ENCODE peak calls at places on chromosome 3, in four cellular contexts. C is neuronal stem cell, R is mesenchymal stem cell, V is H1. Q is an unnamed sample.

GRCh38 chr3:115660646-115661442 is 37.5 kb downstream of the GAP43 start:
- DNase-seq in V (no peak), R (no peak), C (no peak), Q (no peak)

GRCh38 chr3:104846270-104846669 is 520.4 kb upstream of the ALCAM start:
- DNase-seq in V (no peak), C (no peak), R (no peak), Q (no peak)

GRCh38 chr3:3800076-3800448 is 831 bp downstream of the LRRN1 start:
- DNase-seq in C (peak; percentile 27), R (no peak), V (no peak), Q (no peak)

GRCh38 chr3:62678841-62679240 is 196.4 kb downstream of the CADPS start:
- DNase-seq in R (no peak), C (no peak), V (no peak), Q (no peak)

GRCh38 chr3:167861649-167862048 is 126.1 kb downstream of the SERPINI1 start:
- DNase-seq in R (peak; percentile 24), C (no peak), V (no peak), Q (peak; percentile 6)

GRCh38 chr3:127786358-127787070 is 35.8 kb downstream of the MGLL start:
- DNase-seq in R (no peak), V (no peak), C (no peak), Q (no peak)

GRCh38 chr3:119240101-119240581 is 537 bp downstream of the B4GALT4 start:
- DNase-seq in V (no peak), C (peak; percentile 69), R (peak; percentile 46), Q (peak; percentile 13)

GRCh38 chr3:21435871-21436270 is 315.1 kb downstream of the ZNF385D start:
- DNase-seq in C (no peak), V (no peak), R (no peak), Q (no peak)

GRCh38 chr3:94146455-94146854 is 83.6 kb downstream of the NSUN3 start:
- DNase-seq in V (no peak), R (no peak), C (no peak), Q (peak; percentile 23)

GRCh38 chr3:153633407-153633806 is 471.4 kb downstream of the RAP2B start:
- DNase-seq in C (no peak), V (no peak), R (no peak), Q (no peak)

GRCh38 chr3:171974986-171975837 is 64.2 kb upstream of the FNDC3B start:
- DNase-seq in C (no peak), R (peak; percentile 86), V (no peak), Q (peak; percentile 67)

GRCh38 chr3:127452321-127452821 is 138.2 kb downstream of the TPRA1 start:
- DNase-seq in V (no peak), R (no peak), C (no peak), Q (peak; percentile 37)

GRCh38 chr3:52432631-52433030 is 12.3 kb downstream of the SEMA3G start:
- DNase-seq in C (no peak), V (no peak), R (no peak), Q (no peak)

GRCh38 chr3:182284793-182285192 is 508.5 kb upstream of the ATP11B start:
- DNase-seq in V (peak; percentile 50), C (no peak), R (no peak), Q (no peak)

GRCh38 chr3:132242095-132242494 is 75.1 kb upstream of the ACP3 start:
- DNase-seq in C (no peak), V (no peak), R (no peak), Q (no peak)

GRCh38 chr3:114400369-114400768 is 106.5 kb downstream of the TIGIT start:
- DNase-seq in V (no peak), C (no peak), R (no peak), Q (no peak)

GRCh38 chr3:102024270-102024904 is 175.1 kb downstream of the NFKBIZ start:
- DNase-seq in R (no peak), C (no peak), V (no peak), Q (no peak)

GRCh38 chr3:15556512-15556911 is 35.0 kb upstream of the COLQ start:
- DNase-seq in V (no peak), C (no peak), R (no peak), Q (no peak)

GRCh38 chr3:151918253-151919029 is 45.0 kb downstream of the SUCNR1 start:
- DNase-seq in C (no peak), R (peak; percentile 71), V (no peak), Q (peak; percentile 73)

GRCh38 chr3:10941972-10942371 is 50.6 kb upstream of the SLC6A1 start:
- DNase-seq in V (peak; percentile 86), C (no peak), R (no peak), Q (peak; percentile 14)

GRCh38 chr3:67415504-67415903 is 238.9 kb downstream of the SUCLG2 start:
- DNase-seq in C (no peak), V (no peak), R (no peak), Q (no peak)

GRCh38 chr3:129626744-129627349 is 20.4 kb upstream of the PLXND1 start:
- DNase-seq in V (peak; percentile 87), R (peak; percentile 80), C (peak; percentile 76), Q (peak; percentile 91)

GRCh38 chr3:129890125-129890524 is 3.4 kb downstream of the TMCC1 start:
- DNase-seq in V (no peak), C (no peak), R (no peak), Q (no peak)

GRCh38 chr3:55405436-55405835 is 81.7 kb downstream of the WNT5A start:
- DNase-seq in R (no peak), V (peak; percentile 85), C (no peak), Q (peak; percentile 88)

GRCh38 chr3:119323401-119324107 is 29.4 kb downstream of the ARHGAP31 start:
- DNase-seq in R (no peak), V (peak; percentile 59), C (no peak), Q (peak; percentile 70)

GRCh38 chr3:108623504-108623903 is 34.0 kb downstream of the DZIP3 start:
- DNase-seq in R (no peak), C (no peak), V (no peak), Q (no peak)

GRCh38 chr3:127518456-127519081 is 72.0 kb downstream of the TPRA1 start:
- DNase-seq in V (no peak), R (no peak), C (no peak), Q (no peak)

GRCh38 chr3:151085889-151086483 is 522 bp downstream of the MED12L start:
- DNase-seq in C (peak; percentile 57), R (peak; percentile 31), V (no peak), Q (no peak)

GRCh38 chr3:10008588-10009344 is 17.5 kb upstream of the FANCD2 start:
- DNase-seq in V (peak; percentile 97), C (peak; percentile 73), R (peak; percentile 89), Q (peak; percentile 87)

GRCh38 chr3:70805044-70805732 is 492.8 kb upstream of the MDFIC2 start:
- DNase-seq in V (no peak), C (no peak), R (peak; percentile 46), Q (peak; percentile 21)
- H3K4me3 ChIP-seq in V (no peak overlapping the region), C (no peak overlapping the region), R (peak overlapping the region; percentile 73), Q (no peak overlapping the region)

GRCh38 chr3:194296832-194297666 is 54.1 kb downstream of the CPN2 start:
- DNase-seq in C (peak; percentile 95), R (peak; percentile 54), V (peak; percentile 88), Q (no peak)
- H2BK12ac ChIP-seq in C (no peak overlapping the region), R (peak overlapping the region; percentile 93), V (peak overlapping the region; percentile 97), Q (peak overlapping the region; percentile 97)

DNA sequence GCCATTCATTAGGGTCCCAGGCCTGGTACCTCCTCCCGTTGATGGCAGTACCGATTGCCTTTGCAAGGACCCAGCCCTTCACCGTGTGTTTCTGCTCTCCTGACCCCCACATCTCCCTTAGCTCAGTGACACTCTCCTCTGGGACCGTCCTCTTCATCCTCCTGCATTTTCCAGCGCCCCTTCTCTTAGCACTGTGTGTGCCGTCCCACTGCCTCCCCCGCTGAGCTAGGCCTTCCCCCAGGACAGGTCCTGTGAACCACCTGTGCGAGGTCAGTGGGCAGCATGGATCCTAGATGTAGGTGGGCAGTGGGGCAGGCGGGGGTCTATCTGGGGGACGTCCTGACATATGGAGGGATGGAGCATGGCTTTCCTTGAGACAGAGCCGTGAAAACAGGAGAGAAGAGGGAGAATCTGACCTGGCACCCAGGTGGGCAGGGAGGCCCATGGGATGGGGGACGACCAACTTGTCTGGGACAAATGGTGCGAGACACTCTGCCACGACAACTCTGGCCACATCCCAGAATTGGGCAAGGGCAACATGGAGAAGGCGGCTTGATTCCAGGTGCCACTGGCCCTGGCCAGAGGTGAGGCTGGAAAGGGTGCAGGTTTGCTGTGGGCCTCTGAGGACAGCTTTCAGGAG is 87.7 kb upstream of the ALDH1L1 start:
- DNase-seq in C (no peak), V (no peak), R (no peak), Q (no peak)
- H3K4me3 ChIP-seq in C (peak overlapping the region; percentile 64), V (peak overlapping the region; percentile 50), R (peak overlapping the region; percentile 71), Q (no peak overlapping the region)

GRCh38 chr3:180911876-180912303 is 580 bp upstream of the FXR1 start:
- DNase-seq in C (no peak), R (no peak), V (no peak), Q (no peak)

GRCh38 chr3:180913582-180914404 is 1.3 kb downstream of the FXR1 start:
- DNase-seq in C (no peak), R (peak; percentile 45), V (no peak), Q (peak; percentile 0)

GRCh38 chr3:180909369-180910127 is 2.9 kb upstream of the FXR1 start:
- DNase-seq in R (no peak), V (no peak), C (no peak), Q (no peak)

GRCh38 chr3:180910823-180911222 is 1.6 kb upstream of the FXR1 start:
- DNase-seq in R (no peak), C (no peak), V (no peak), Q (no peak)

GRCh38 chr3:180912304-180913226 is at the start of gene FXR1:
- DNase-seq in C (peak; percentile 84), R (peak; percentile 88), V (peak; percentile 94), Q (peak; percentile 90)
- H2BK12ac ChIP-seq in C (no peak within 1 kb of the TSS), R (no peak within 1 kb of the TSS), V (peak within 1 kb of the TSS; percentile 85), Q (no peak within 1 kb of the TSS)

GRCh38 chr3:143123353-143123974 is 3.9 kb downstream of the CHST2 start:
- DNase-seq in R (no peak), V (no peak), C (no peak), Q (no peak)
- H3K4me3 ChIP-seq in R (no peak overlapping the region), V (no peak overlapping the region), C (no peak overlapping the region), Q (no peak overlapping the region)

DNA sequence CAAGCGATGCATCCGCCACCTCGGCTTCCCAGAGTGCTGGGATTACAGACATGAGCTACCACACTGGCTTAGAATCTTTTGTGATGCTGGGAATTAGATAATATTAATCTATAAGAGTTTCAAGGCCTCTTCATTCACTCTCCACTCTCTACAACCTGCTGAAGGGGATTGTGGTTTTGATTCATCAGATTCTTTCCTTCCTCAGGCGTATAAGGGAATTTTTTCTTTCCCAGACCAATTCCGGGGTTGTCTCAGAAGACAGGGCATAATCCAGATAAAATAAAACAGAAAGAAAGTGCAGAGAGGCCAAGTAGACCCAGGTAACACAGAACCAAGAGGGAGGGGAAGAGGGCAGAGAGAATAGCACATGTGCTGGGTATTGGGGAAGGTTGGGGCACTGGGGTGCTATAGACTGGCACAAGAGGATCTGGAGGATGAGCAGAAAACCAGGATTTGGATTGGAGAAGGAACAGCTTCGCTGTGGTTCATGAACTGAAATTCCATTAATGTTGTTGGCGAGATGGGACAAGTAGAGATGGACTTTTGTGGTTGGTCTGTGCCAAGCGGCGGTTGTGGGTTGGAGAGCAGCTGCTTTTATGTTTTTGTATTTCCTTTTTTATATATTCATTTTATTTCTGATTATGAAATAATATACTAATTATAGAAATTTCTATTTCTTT is 12.8 kb downstream of the ARL6IP5 start:
- DNase-seq in V (no peak), C (no peak), R (no peak), Q (no peak)
- H2BK12ac ChIP-seq in V (no peak overlapping the region), C (no peak overlapping the region), R (no peak overlapping the region), Q (no peak overlapping the region)

Q was measured in trophoblast cell.